ENCODE peak calls at places on chromosome 7, in nine cellular contexts. F is anterior cingulate cortex; G is germinal center; C is heart right ventricle; H is NCI-H345; T is sigmoid colon; W is activated naive CD4-positive, alpha-beta T cell; S is T-helper 17 cell; N is Calu3. Y is an unnamed sample.

GRCh38 chr7:27765856-27766255 is 25.9 kb downstream of the TAX1BP1 start:
- DNase-seq in F (no peak), G (no peak), C (no peak), H (no peak), T (no peak), W (no peak), S (no peak), N (no peak), Y (no peak)

GRCh38 chr7:69204936-69205335 is 393.3 kb upstream of the AUTS2 start:
- DNase-seq in F (no peak), G (no peak), C (no peak), H (no peak), T (no peak), W (no peak), S (no peak), N (no peak), Y (no peak)

GRCh38 chr7:12943781-12944180 is 256.3 kb downstream of the ARL4A start:
- DNase-seq in F (no peak), G (no peak), C (no peak), H (no peak), T (no peak), W (no peak), S (no peak), N (no peak), Y (no peak)

GRCh38 chr7:45984386-45985295 is 63.6 kb upstream of the IGFBP3 start:
- DNase-seq in F (no peak), G (no peak), C (no peak), H (no peak), T (no peak), W (no peak), S (no peak), N (peak; percentile 77), Y (no peak)

GRCh38 chr7:111098926-111099250 is 8.0 kb downstream of the LRRN3 start:
- DNase-seq in F (no peak), G (no peak), C (no peak), H (no peak), T (no peak), W (no peak), S (no peak), N (no peak), Y (no peak)

GRCh38 chr7:138243430-138243829 is 167.2 kb downstream of the AKR1D1 start:
- DNase-seq in F (no peak), G (no peak), C (peak; percentile 16), H (peak; percentile 91), T (no peak), W (no peak), S (no peak), N (peak; percentile 10), Y (no peak)

GRCh38 chr7:125370502-125370901 is 440.9 kb upstream of the POT1 start:
- DNase-seq in F (no peak), G (no peak), C (no peak), H (no peak), T (no peak), W (no peak), S (no peak), N (no peak), Y (no peak)

GRCh38 chr7:124276005-124276606 is 243.2 kb upstream of the TMEM229A start:
- DNase-seq in F (no peak), G (peak; percentile 7), C (no peak), H (no peak), T (no peak), W (no peak), S (no peak), N (peak; percentile 38), Y (no peak)